ENCODE peak calls at places on chromosome 22, in six cellular contexts. A, V, J, P, G and Q are unnamed samples.

GRCh38 chr22:47497666-47498065 is 735.2 kb downstream of the TBC1D22A start:
- DNase-seq in A (no peak), J (no peak), G (no peak), P (no peak), V (no peak), Q (no peak)

GRCh38 chr22:22397292-22397870 is 111.2 kb downstream of the ZNF280B start:
- DNase-seq in G (peak; percentile 98), A (no peak), P (no peak), J (no peak), V (no peak), Q (no peak)

GRCh38 chr22:20776624-20777405 is 2.9 kb downstream of the SERPIND1 start:
- DNase-seq in P (no peak), A (no peak), V (no peak), J (no peak), G (no peak), Q (no peak)

GRCh38 chr22:16838073-16838472 is 12.9 kb upstream of the XKR3 start:
- DNase-seq in A (no peak), P (no peak), J (no peak), G (no peak), V (no peak), Q (no peak)

GRCh38 chr22:19046287-19046686 is 75.9 kb downstream of the DGCR2 start:
- DNase-seq in J (no peak), A (no peak), V (no peak), P (no peak), G (no peak), Q (no peak)

GRCh38 chr22:26797910-26798309 is 140.5 kb downstream of the MIAT start:
- DNase-seq in G (no peak), A (no peak), J (peak; percentile 60), P (no peak), V (no peak), Q (no peak)

GRCh38 chr22:46783721-46784120 is 21.3 kb downstream of the TBC1D22A start:
- DNase-seq in J (no peak), V (peak; percentile 14), A (no peak), P (no peak), G (peak; percentile 6), Q (no peak)

GRCh38 chr22:49094858-49095257 is 732.8 kb downstream of the BRD1 start:
- DNase-seq in G (no peak), V (no peak), P (no peak), J (no peak), A (no peak), Q (no peak)

GRCh38 chr22:23180893-23181762 is 819 bp downstream of the BCR start:
- DNase-seq in P (no peak), G (peak; percentile 54), A (no peak), V (no peak), J (no peak), Q (no peak)

GRCh38 chr22:46935506-46936377 is 173.3 kb downstream of the TBC1D22A start:
- DNase-seq in V (no peak), J (no peak), P (peak; percentile 28), G (peak; percentile 36), A (no peak), Q (no peak)

GRCh38 chr22:26391623-26392022 is 37.4 kb upstream of the ASPHD2 start:
- DNase-seq in P (no peak), V (no peak), J (no peak), A (no peak), G (no peak), Q (no peak)

GRCh38 chr22:39932166-39932565 is 28.0 kb upstream of the TMA7B start:
- DNase-seq in V (no peak), A (no peak), P (no peak), G (no peak), J (no peak), Q (no peak)

GRCh38 chr22:50206599-50206998 is 5.8 kb downstream of the SELENOO start:
- DNase-seq in A (peak; percentile 49), V (peak; percentile 26), P (peak; percentile 80), J (peak; percentile 84), G (peak; percentile 27), Q (no peak)

GRCh38 chr22:46730568-46731245 is 7.3 kb downstream of the CERK start:
- DNase-seq in J (no peak), A (no peak), P (peak; percentile 82), V (no peak), G (no peak), Q (no peak)

GRCh38 chr22:20799449-20799848 is 25.5 kb downstream of the SERPIND1 start:
- DNase-seq in V (no peak), A (no peak), P (no peak), G (peak; percentile 98), J (no peak), Q (no peak)

GRCh38 chr22:47215851-47216250 is 453.4 kb downstream of the TBC1D22A start:
- DNase-seq in J (no peak), P (no peak), G (no peak), V (no peak), A (no peak), Q (no peak)

GRCh38 chr22:23168381-23169031 is 11.8 kb upstream of the BCR start:
- DNase-seq in J (no peak), V (no peak), G (no peak), A (no peak), P (no peak), Q (no peak)

GRCh38 chr22:21571679-21572078 is 4.2 kb downstream of the UBE2L3 start:
- DNase-seq in A (no peak), G (no peak), P (no peak), J (no peak), V (no peak), Q (no peak)

GRCh38 chr22:49976439-49977175 is 16.0 kb downstream of the PIM3 start:
- DNase-seq in P (no peak), V (no peak), G (peak; percentile 48), J (no peak), A (no peak), Q (no peak)

GRCh38 chr22:47210112-47210657 is 447.7 kb downstream of the TBC1D22A start:
- DNase-seq in A (no peak), J (no peak), P (no peak), G (no peak), V (no peak), Q (no peak)

GRCh38 chr22:26314171-26314570 is 114.9 kb upstream of the ASPHD2 start:
- DNase-seq in P (no peak), G (no peak), A (no peak), J (no peak), V (no peak), Q (no peak)

GRCh38 chr22:29310065-29310862 is 3.8 kb downstream of the GAS2L1 start:
- DNase-seq in A (no peak), J (no peak), G (peak; percentile 96), P (peak; percentile 23), V (no peak), Q (no peak)

DNA sequence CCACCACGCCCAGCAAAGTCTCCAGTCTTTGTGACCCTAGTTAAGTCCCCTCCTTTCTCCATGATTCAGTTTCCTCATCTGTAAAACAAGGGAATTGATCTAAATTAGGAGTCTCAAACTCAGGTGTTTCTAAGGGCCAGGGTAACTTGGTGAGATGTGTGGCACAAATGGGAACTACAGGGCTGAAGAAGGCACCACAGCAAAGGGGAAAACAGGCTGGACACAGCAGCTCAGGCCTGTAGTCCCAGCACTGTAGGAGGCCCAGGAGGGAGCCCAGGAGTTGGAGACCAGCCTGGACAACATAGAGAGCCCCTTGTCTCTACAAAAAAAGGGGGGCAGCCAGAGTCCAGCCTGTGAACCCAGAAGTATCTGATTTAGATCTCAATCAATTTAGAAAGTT is 15.6 kb upstream of the PATZ1 start:
- DNase-seq in P (no peak), J (no peak), V (no peak), A (no peak), G (no peak), Q (no peak)
- H4K8ac ChIP-seq in P (peak overlapping the region; percentile 37), J (no peak overlapping the region), V (no peak overlapping the region), A (no peak overlapping the region), G (no peak overlapping the region), Q (no peak overlapping the region)

GRCh38 chr22:36422287-36423014 is 34.7 kb upstream of the MYH9 start:
- DNase-seq in J (no peak), G (no peak), V (no peak), P (no peak), A (no peak), Q (no peak)

GRCh38 chr22:36424901-36425579 is 37.3 kb upstream of the MYH9 start:
- DNase-seq in V (no peak), J (no peak), G (no peak), P (no peak), A (no peak), Q (no peak)

GRCh38 chr22:36430863-36431262 is 43.1 kb upstream of the MYH9 start:
- DNase-seq in P (peak; percentile 60), J (no peak), G (peak; percentile 44), V (peak; percentile 53), A (no peak), Q (no peak)

GRCh38 chr22:36423461-36424404 is 36.0 kb upstream of the MYH9 start:
- DNase-seq in G (no peak), P (peak; percentile 97), J (no peak), A (no peak), V (peak; percentile 86), Q (no peak)

GRCh38 chr22:36425977-36426523 is 38.3 kb upstream of the MYH9 start:
- DNase-seq in J (no peak), A (no peak), G (peak; percentile 63), P (peak; percentile 85), V (peak; percentile 53), Q (no peak)
- H4K91ac ChIP-seq in J (no peak overlapping the region), A (no peak overlapping the region), G (peak overlapping the region; percentile 85), P (peak overlapping the region; percentile 92), V (peak overlapping the region; percentile 57), Q (no peak overlapping the region)

DNA sequence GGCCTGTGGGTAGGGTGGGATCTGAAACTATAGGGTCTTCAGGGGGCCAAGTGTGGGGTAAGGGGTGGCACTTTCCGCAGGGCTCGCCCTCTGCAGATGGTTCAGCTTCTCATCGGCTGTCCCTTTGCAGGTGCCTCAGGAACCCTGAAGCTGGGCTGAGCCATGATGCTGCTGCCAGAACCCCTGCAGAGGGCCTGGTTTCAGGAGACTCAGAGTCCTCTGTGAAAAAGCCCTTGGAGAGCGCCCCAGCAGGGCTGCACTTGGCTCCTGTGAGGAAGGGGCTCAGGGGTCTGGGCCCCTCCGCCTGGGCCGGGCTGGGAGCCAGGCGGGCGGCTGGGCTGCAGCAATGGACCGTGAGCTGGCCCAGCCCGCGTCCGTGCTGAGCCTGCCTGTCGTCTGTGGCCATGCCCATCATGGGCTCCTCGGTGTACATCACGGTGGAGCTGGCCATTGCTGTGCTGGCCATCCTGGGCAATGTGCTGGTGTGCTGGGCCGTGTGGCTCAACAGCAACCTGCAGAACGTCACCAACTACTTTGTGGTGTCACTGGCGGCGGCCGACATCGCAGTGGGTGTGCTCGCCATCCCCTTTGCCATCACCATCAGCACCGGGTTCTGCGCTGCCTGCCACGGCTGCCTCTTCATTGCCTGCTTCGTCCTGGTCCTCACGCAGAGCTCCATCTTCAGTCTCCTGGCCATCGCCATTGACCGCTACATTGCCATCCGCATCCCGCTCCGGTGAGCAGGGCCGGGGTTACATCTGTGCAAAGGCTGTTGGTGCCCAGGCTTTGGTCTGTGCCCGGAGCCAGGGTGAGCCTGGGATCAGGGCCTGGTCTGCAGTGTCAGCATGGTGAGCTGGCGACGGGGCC is 5.8 kb downstream of the ADORA2A start:
- DNase-seq in G (no peak), P (no peak), J (no peak), V (no peak), A (no peak), Q (no peak)
- H2BK5ac ChIP-seq in G (no peak overlapping the region), P (no peak overlapping the region), J (no peak overlapping the region), V (no peak overlapping the region), A (no peak overlapping the region), Q (no peak overlapping the region)

GRCh38 chr22:38505595-38506117 is 455 bp downstream of the DDX17 start:
- DNase-seq in J (no peak), G (peak; percentile 59), A (no peak), V (peak; percentile 46), P (peak; percentile 72), Q (no peak)
- H4K8ac ChIP-seq in J (no peak overlapping the region), G (peak overlapping the region; percentile 99), A (peak overlapping the region; percentile 100), V (peak overlapping the region; percentile 86), P (peak overlapping the region; percentile 100), Q (peak overlapping the region; percentile 100)